ENCODE peak calls at places on chromosomes 7 and 10, in ten cellular contexts. S, R, U, B, M, F, Q, T, J and D are unnamed samples.

GRCh38 chr7:25857376-25858067 is 294.5 kb upstream of the NFE2L3 start:
- DNase-seq in S (no peak), R (no peak), U (no peak), B (peak), M (peak), F (peak), Q (no peak), T (no peak), J (no peak), D (no peak)

GRCh38 chr10:71396714-71397339 is at the start of gene CDH23:
- DNase-seq in S (no peak), R (no peak), U (peak), B (no peak), M (peak), F (peak), Q (no peak), T (no peak), J (no peak), D (no peak)

GRCh38 chr7:47775238-47775637 is 173.0 kb downstream of the PKD1L1 start:
- DNase-seq in S (no peak), R (no peak), U (no peak), B (no peak), M (no peak), F (no peak), Q (no peak), T (no peak), J (no peak), D (no peak)

GRCh38 chr7:44067064-44067951 is 1.9 kb upstream of the PGAM2 start:
- DNase-seq in S (no peak), R (no peak), U (no peak), B (peak), M (no peak), F (no peak), Q (no peak), T (no peak), J (no peak), D (no peak)

GRCh38 chr10:49379596-49380410 is 16.1 kb downstream of the DRGX start:
- DNase-seq in S (no peak), R (no peak), U (no peak), B (peak), M (no peak), F (peak), Q (no peak), T (no peak), J (no peak), D (peak)

GRCh38 chr7:25759281-25759680 is 392.7 kb upstream of the NFE2L3 start:
- DNase-seq in S (no peak), R (no peak), U (no peak), B (no peak), M (no peak), F (no peak), Q (no peak), T (no peak), J (no peak), D (no peak)

GRCh38 chr7:6655636-6656385 is 18.7 kb downstream of the ZNF316 start:
- DNase-seq in S (no peak), R (no peak), U (peak), B (no peak), M (no peak), F (no peak), Q (no peak), T (no peak), J (no peak), D (no peak)

GRCh38 chr10:32189400-32190084 is 133.3 kb upstream of the KIF5B start:
- DNase-seq in S (no peak), R (no peak), U (no peak), B (peak), M (no peak), F (no peak), Q (peak), T (no peak), J (no peak), D (peak)